ENCODE peak calls at places on chromosome 12, in nine cellular contexts. W is GM04504, S is NCI-H1105 treated with DMSO at 0.1 percent for 48 hours, G is Calu3, C is neuronal stem cell, E is stomach, U is NCI-H2081 treated with DMSO at 0.1 percent for 48 hours, H is posterior cingulate gyrus, R is AML-193. Z is an unnamed sample.

GRCh38 chr12:119154435-119154818 is 24.3 kb upstream of the HSPB8 start:
- DNase-seq in R (no peak), S (no peak), G (no peak), H (no peak), E (no peak), W (no peak), U (no peak), C (peak), Z (no peak)

GRCh38 chr12:24742378-24742777 is 206.5 kb downstream of the BCAT1 start:
- DNase-seq in E (no peak), R (no peak), C (no peak), G (no peak), U (no peak), W (no peak), S (no peak), H (no peak), Z (no peak)

GRCh38 chr12:129927316-129927900 is 23.6 kb upstream of the TMEM132D start:
- DNase-seq in W (peak), G (no peak), E (no peak), S (no peak), H (no peak), R (no peak), U (no peak), C (no peak), Z (no peak)

GRCh38 chr12:104520242-104520900 is 63.6 kb downstream of the CHST11 start:
- DNase-seq in H (no peak), E (no peak), S (peak), U (no peak), G (no peak), R (no peak), W (no peak), C (no peak), Z (peak)

GRCh38 chr12:56723889-56724659 is 1.0 kb downstream of the NACA start:
- DNase-seq in E (peak), C (no peak), G (no peak), S (no peak), U (no peak), H (peak), W (peak), R (no peak), Z (no peak)

GRCh38 chr12:6695313-6696045 is 5.1 kb downstream of the PIANP start:
- DNase-seq in U (no peak), W (no peak), H (no peak), E (no peak), S (no peak), R (no peak), C (no peak), G (no peak), Z (no peak)

GRCh38 chr12:132186857-132187620 is 42.8 kb downstream of the NOC4L start:
- DNase-seq in W (no peak), E (no peak), U (no peak), S (no peak), R (peak), G (no peak), H (no peak), C (no peak), Z (no peak)

GRCh38 chr12:91216871-91217270 is 34.3 kb upstream of the DCN start:
- DNase-seq in R (no peak), G (no peak), S (no peak), H (no peak), W (no peak), E (no peak), U (no peak), C (no peak), Z (no peak)

GRCh38 chr12:62730649-62731377 is 204.1 kb downstream of the PPM1H start:
- DNase-seq in E (no peak), R (peak), U (no peak), W (peak), H (no peak), S (no peak), C (no peak), G (no peak), Z (peak)

GRCh38 chr12:52499836-52500560 is 6.9 kb upstream of the KRT6A start:
- DNase-seq in S (no peak), U (no peak), C (no peak), W (no peak), E (no peak), G (no peak), H (no peak), R (no peak), Z (no peak)

GRCh38 chr12:88325076-88325827 is 183.1 kb downstream of the TMTC3 start:
- DNase-seq in G (no peak), R (no peak), S (no peak), U (no peak), C (no peak), E (no peak), H (no peak), W (peak), Z (no peak)

GRCh38 chr12:132966676-132967415 is 10.7 kb upstream of the ZNF605 start:
- DNase-seq in E (no peak), W (no peak), C (no peak), R (no peak), H (no peak), S (no peak), G (no peak), U (no peak), Z (no peak)

GRCh38 chr12:47147749-47148148 is 68.0 kb upstream of the AMIGO2 start:
- DNase-seq in S (no peak), U (no peak), H (no peak), R (no peak), W (no peak), C (no peak), G (no peak), E (no peak), Z (no peak)

GRCh38 chr12:24899503-24900098 is 49.3 kb downstream of the BCAT1 start:
- DNase-seq in W (no peak), H (no peak), G (no peak), U (no peak), R (no peak), E (no peak), C (no peak), S (no peak), Z (no peak)

GRCh38 chr12:26566670-26567069 is 266.3 kb downstream of the ITPR2 start:
- DNase-seq in R (no peak), E (no peak), C (no peak), H (no peak), G (no peak), W (peak), S (no peak), U (no peak), Z (no peak)

GRCh38 chr12:100368066-100368465 is 11.2 kb downstream of the SLC17A8 start:
- DNase-seq in H (no peak), R (no peak), W (no peak), U (no peak), S (no peak), G (no peak), E (no peak), C (no peak), Z (no peak)

GRCh38 chr12:110270125-110270962 is 10.7 kb upstream of the ATP2A2 start:
- DNase-seq in G (peak), E (peak), H (peak), W (peak), R (no peak), U (peak), S (peak), C (no peak), Z (peak)

GRCh38 chr12:67394600-67394999 is 125.4 kb downstream of the CAND1 start:
- DNase-seq in W (peak), H (no peak), S (peak), U (no peak), C (no peak), R (no peak), G (no peak), E (no peak), Z (no peak)

GRCh38 chr12:120013659-120014380 is 24.8 kb downstream of the BICDL1 start:
- DNase-seq in G (peak), R (no peak), W (no peak), S (no peak), C (no peak), U (no peak), E (no peak), H (no peak), Z (no peak)

GRCh38 chr12:69405466-69405865 is 45.9 kb downstream of the YEATS4 start:
- DNase-seq in S (no peak), C (no peak), W (peak), E (no peak), R (no peak), G (peak), H (no peak), U (no peak), Z (no peak)

GRCh38 chr12:52754135-52754534 is 23.0 kb downstream of the KRT76 start:
- DNase-seq in U (no peak), H (no peak), E (no peak), S (no peak), C (no peak), G (no peak), R (no peak), W (no peak), Z (no peak)

GRCh38 chr12:102551186-102551585 is 70.8 kb upstream of the IGF1 start:
- DNase-seq in S (no peak), W (no peak), R (no peak), H (no peak), G (no peak), E (no peak), U (no peak), C (no peak), Z (no peak)

GRCh38 chr12:69027411-69027811 is 94.4 kb upstream of the CPM start:
- DNase-seq in E (no peak), H (no peak), S (no peak), W (no peak), G (no peak), R (no peak), U (no peak), C (no peak), Z (no peak)

GRCh38 chr12:115542656-115543055 is 734.8 kb downstream of the MED13L start:
- DNase-seq in S (no peak), U (no peak), E (no peak), C (no peak), R (no peak), G (no peak), H (no peak), W (no peak), Z (no peak)